ENCODE peak calls at places on chromosome 16, in eight cellular contexts. O is ovary, D is fibroblast of lung, S is foreskin keratinocyte, E is heart right ventricle, A is GM12878, N is kidney, R is adrenal gland. K is an unnamed sample. For H3K4me1, the result is how much of the 10 kb centered on the place peaks cover.

GRCh38 chr16:86317617-86318021 is 192.7 kb upstream of the FOXF1 start:
- DNase-seq in O (no peak), D (no peak), S (no peak), E (no peak), A (no peak), N (no peak), R (no peak), K (no peak)

GRCh38 chr16:48013476-48013875 is 142.3 kb downstream of the ABCC12 start:
- DNase-seq in O (no peak), D (peak), S (peak), E (peak), A (no peak), N (no peak), R (no peak), K (no peak)

GRCh38 chr16:1152651-1153259 is at the start of gene CACNA1H:
- DNase-seq in O (peak), D (peak), S (no peak), E (peak), A (no peak), N (no peak), R (no peak), K (no peak)

GRCh38 chr16:872436-873242 is 72.1 kb upstream of the GNG13 start:
- DNase-seq in O (no peak), D (no peak), S (no peak), E (no peak), A (no peak), N (peak), R (no peak), K (no peak)

GRCh38 chr16:3443108-3444031 is at the start of the genes NAA60 and ZNF597:
- DNase-seq in O (peak), D (peak), S (peak), E (peak), A (peak), N (peak), R (peak), K (peak)

GRCh38 chr16:84526794-84527485 is 22.5 kb upstream of the MEAK7 start:
- DNase-seq in O (no peak), D (peak), S (peak), E (no peak), A (no peak), N (no peak), R (peak), K (peak)

GRCh38 chr16:5615868-5616642 is 518.5 kb upstream of the EEF2KMT start:
- DNase-seq in O (no peak), D (peak), S (no peak), E (peak), A (no peak), N (peak), R (peak), K (no peak)

GRCh38 chr16:68999114-68999513 is 106.3 kb upstream of the HAS3 start:
- DNase-seq in O (no peak), D (no peak), S (peak), E (no peak), A (no peak), N (no peak), R (no peak), K (no peak)

GRCh38 chr16:65249768-65250167 is 127.9 kb upstream of the CDH11 start:
- DNase-seq in O (peak), D (peak), S (no peak), E (peak), A (no peak), N (peak), R (peak), K (no peak)

GRCh38 chr16:85401370-85401916 is 211.7 kb upstream of the GSE1 start:
- DNase-seq in O (peak), D (no peak), S (no peak), E (no peak), A (no peak), N (peak), R (no peak), K (no peak)

GRCh38 chr16:4358831-4359561 is 7.9 kb upstream of the PAM16 start:
- DNase-seq in O (peak), D (no peak), S (no peak), E (peak), A (no peak), N (peak), R (peak), K (no peak)

GRCh38 chr16:74637742-74638453 is 28.8 kb downstream of the RFWD3 start:
- DNase-seq in O (no peak), D (no peak), S (no peak), E (no peak), A (no peak), N (no peak), R (peak), K (no peak)

GRCh38 chr16:6957676-6958075 is 375.0 kb upstream of the RBFOX1 start:
- DNase-seq in O (no peak), D (no peak), S (no peak), E (no peak), A (no peak), N (no peak), R (no peak), K (no peak)

GRCh38 chr16:21598676-21599157 is 660 bp upstream of the METTL9 start:
- DNase-seq in O (no peak), D (no peak), S (no peak), E (no peak), A (no peak), N (no peak), R (peak), K (peak)

GRCh38 chr16:14151256-14152030 is 80.3 kb downstream of the MRTFB start:
- DNase-seq in O (no peak), D (no peak), S (no peak), E (peak), A (no peak), N (no peak), R (no peak), K (peak)

GRCh38 chr16:81376880-81377279 is 62.1 kb downstream of the GAN start:
- DNase-seq in O (no peak), D (peak), S (peak), E (no peak), A (no peak), N (no peak), R (no peak), K (no peak)

GRCh38 chr16:27822529-27823437 is 240.7 kb downstream of the GSG1L start:
- DNase-seq in O (no peak), D (no peak), S (no peak), E (no peak), A (no peak), N (no peak), R (no peak), K (peak)

GRCh38 chr16:68369697-68370096 is 58.9 kb downstream of the PRMT7 start:
- DNase-seq in O (no peak), D (no peak), S (no peak), E (no peak), A (peak), N (peak), R (no peak), K (no peak)

GRCh38 chr16:88610080-88610479 is 28.3 kb upstream of the IL17C start:
- DNase-seq in O (no peak), D (no peak), S (no peak), E (no peak), A (no peak), N (no peak), R (no peak), K (no peak)

GRCh38 chr16:7405166-7405565 is 72.5 kb downstream of the RBFOX1 start:
- DNase-seq in O (peak), D (no peak), S (no peak), E (peak), A (no peak), N (no peak), R (peak), K (no peak)

GRCh38 chr16:67674851-67675578 is 8.4 kb downstream of the C16orf86 start:
- DNase-seq in O (peak), D (no peak), S (no peak), E (no peak), A (no peak), N (peak), R (no peak), K (no peak)

GRCh38 chr16:85601730-85602401 is 11.3 kb upstream of the GSE1 start:
- DNase-seq in O (no peak), D (peak), S (no peak), E (no peak), A (no peak), N (peak), R (peak), K (no peak)

GRCh38 chr16:2838928-2839327 is 8.8 kb downstream of the ZG16B start:
- DNase-seq in O (peak), D (peak), S (peak), E (peak), A (no peak), N (peak), R (peak), K (peak)

GRCh38 chr16:12434567-12434966 is 369.1 kb downstream of the CPPED1 start:
- DNase-seq in O (no peak), D (no peak), S (no peak), E (no peak), A (no peak), N (no peak), R (no peak), K (no peak)

GRCh38 chr16:1884155-1884760 is 12.3 kb upstream of the MEIOB start:
- DNase-seq in O (no peak), D (no peak), S (no peak), E (no peak), A (no peak), N (no peak), R (no peak), K (no peak)

GRCh38 chr16:86665319-86665675 is 86.9 kb downstream of the FOXL1 start:
- DNase-seq in O (no peak), D (peak), S (peak), E (no peak), A (peak), N (no peak), R (no peak), K (no peak)

GRCh38 chr16:14186007-14186953 is 115.2 kb downstream of the MRTFB start:
- DNase-seq in O (no peak), D (peak), S (peak), E (peak), A (no peak), N (peak), R (no peak), K (no peak)

GRCh38 chr16:58843675-58844074 is 109.6 kb upstream of the GOT2 start:
- DNase-seq in O (no peak), D (peak), S (peak), E (no peak), A (peak), N (no peak), R (no peak), K (no peak)
- TF ChIP-seq CTCF in O (no peak), D (peak), S (peak), E (peak), A (peak), N (no peak), R (no peak), K (no peak)

DNA sequence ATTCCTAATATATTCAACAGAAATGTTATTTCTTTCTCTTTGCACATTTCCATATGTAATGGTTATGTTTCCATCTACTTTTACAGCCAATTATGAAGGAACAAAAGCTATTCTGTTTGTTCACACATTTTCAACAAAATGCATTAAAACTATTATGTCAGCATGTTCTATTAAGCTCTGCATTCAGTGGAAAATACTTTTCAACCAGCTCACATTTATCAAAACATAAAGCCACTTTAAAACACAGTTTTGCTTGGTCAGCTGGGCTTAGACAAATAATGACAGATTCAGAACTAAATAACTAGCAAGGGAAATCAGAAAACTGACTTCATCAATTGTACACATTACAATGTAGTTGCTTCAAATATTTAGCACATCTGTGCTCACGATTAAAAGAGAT is 6.9 kb downstream of the SALL1 start:
- DNase-seq in O (no peak), D (peak), S (no peak), E (no peak), A (no peak), N (no peak), R (no peak), K (no peak)
- H3K4me1 ChIP-seq in O (under half), D (under half), S (under half), E (under half), A (under half), N (under half), R (under half), K (under half)

GRCh38 chr16:54931757-54932660 is 1.3 kb downstream of the IRX5 start:
- DNase-seq in O (no peak), D (peak), S (peak), E (no peak), A (no peak), N (peak), R (no peak), K (no peak)
- TF ChIP-seq CTCF in O (no peak), D (no peak), S (no peak), E (no peak), A (no peak), N (no peak), R (no peak), K (no peak)

DNA sequence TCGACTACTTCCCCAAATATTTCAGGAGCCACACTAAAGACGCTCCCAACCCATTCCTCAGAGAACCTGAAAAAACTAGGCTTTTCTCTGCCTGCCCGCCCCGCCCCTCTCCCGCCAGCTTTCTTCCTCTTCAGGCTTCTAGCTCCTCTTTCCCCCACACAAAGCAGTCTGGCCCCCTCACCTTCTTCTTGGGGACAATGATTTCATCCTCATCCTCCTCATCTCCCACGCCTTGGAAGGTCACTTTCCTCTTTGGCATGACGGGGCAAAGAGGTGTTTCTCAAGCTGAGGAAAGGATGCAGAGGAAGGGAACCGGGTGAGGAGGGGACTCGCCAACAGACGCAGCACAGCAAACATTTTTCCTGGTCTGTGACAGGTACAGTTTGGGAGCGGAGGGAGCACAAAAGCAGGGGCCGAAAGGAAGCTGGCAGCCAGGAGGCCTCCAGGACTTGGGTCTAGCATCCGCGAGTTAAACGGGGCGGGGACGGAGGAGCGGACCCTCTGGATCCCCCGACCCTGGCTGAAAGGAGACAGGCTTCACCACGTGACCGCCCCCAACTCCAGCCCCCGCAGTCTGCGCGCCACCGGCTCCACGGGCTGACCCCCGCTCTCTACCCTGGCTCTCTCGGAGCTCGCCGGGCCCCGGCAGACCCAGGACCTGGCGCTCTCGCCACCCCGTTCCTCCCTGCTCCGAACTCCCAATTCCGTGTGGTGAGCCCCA is 525 bp downstream of the CD2BP2 start:
- DNase-seq in O (peak), D (peak), S (no peak), E (no peak), A (no peak), N (peak), R (no peak), K (no peak)
- H3K4me1 ChIP-seq in O (under half), D (under half), S (under half), E (under half), A (under half), N (under half), R (under half), K (under half)

DNA sequence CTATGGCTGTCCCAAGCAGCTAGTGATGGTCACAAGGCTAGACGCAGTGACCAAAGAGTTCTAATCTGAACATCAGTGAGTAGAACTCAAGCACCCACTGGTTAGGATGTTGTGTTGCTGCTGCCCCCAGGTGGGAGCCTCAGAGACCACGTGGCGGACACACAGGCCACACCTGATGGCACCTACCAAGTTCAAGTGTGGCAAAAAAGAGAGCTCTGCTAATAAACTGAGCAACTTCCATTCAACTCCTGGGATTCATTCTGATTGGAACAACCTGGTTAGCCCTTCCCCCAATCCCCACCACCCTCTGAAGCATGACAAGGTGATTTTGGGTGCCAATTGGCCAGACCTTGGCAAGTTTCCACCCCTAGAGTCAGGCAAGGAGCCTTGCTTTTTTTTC is 3.5 kb upstream of the LCMT1 start:
- DNase-seq in O (no peak), D (no peak), S (no peak), E (no peak), A (no peak), N (no peak), R (no peak), K (no peak)
- TF ChIP-seq CTCF in O (no peak), D (no peak), S (peak), E (no peak), A (peak), N (no peak), R (no peak), K (no peak)